ENCODE peak calls at places on chromosomes 7 and 10, in ten cellular contexts. One of them, this sample, is unnamed.

GRCh38 chr10:123552760-123553554 is 113.2 kb upstream of the GPR26 start:
- DNase-seq in right lobe of liver: no peak
- DNase-seq in suprapubic skin: peak
- DNase-seq in ovary: no peak
- DNase-seq in IMR-90: no peak
- DNase-seq in breast epithelium: no peak
- DNase-seq in HCT116: no peak
- DNase-seq in A549: no peak
- DNase-seq in NB4: no peak
- DNase-seq in erythroblast: no peak
- DNase-seq in this sample: no peak

GRCh38 chr10:120819366-120819765 is 31.8 kb upstream of the WDR11 start:
- DNase-seq in suprapubic skin: no peak
- DNase-seq in erythroblast: no peak
- DNase-seq in HCT116: no peak
- DNase-seq in breast epithelium: no peak
- DNase-seq in right lobe of liver: no peak
- DNase-seq in A549: no peak
- DNase-seq in IMR-90: no peak
- DNase-seq in NB4: no peak
- DNase-seq in ovary: no peak
- DNase-seq in this sample: no peak

GRCh38 chr7:80380957-80381356 is 130.9 kb downstream of the GNAT3 start:
- DNase-seq in erythroblast: no peak
- DNase-seq in breast epithelium: no peak
- DNase-seq in right lobe of liver: no peak
- DNase-seq in suprapubic skin: no peak
- DNase-seq in A549: no peak
- DNase-seq in NB4: no peak
- DNase-seq in IMR-90: no peak
- DNase-seq in HCT116: no peak
- DNase-seq in ovary: no peak
- DNase-seq in this sample: no peak

GRCh38 chr7:5363729-5364128 is 59.9 kb downstream of the TNRC18 start:
- DNase-seq in right lobe of liver: no peak
- DNase-seq in suprapubic skin: no peak
- DNase-seq in IMR-90: no peak
- DNase-seq in breast epithelium: no peak
- DNase-seq in NB4: no peak
- DNase-seq in A549: no peak
- DNase-seq in HCT116: no peak
- DNase-seq in erythroblast: no peak
- DNase-seq in ovary: no peak
- DNase-seq in this sample: no peak

GRCh38 chr7:15628876-15629275 is 57.6 kb downstream of the MEOX2 start:
- DNase-seq in right lobe of liver: no peak
- DNase-seq in breast epithelium: no peak
- DNase-seq in suprapubic skin: no peak
- DNase-seq in HCT116: no peak
- DNase-seq in A549: no peak
- DNase-seq in erythroblast: no peak
- DNase-seq in IMR-90: peak
- DNase-seq in NB4: no peak
- DNase-seq in ovary: no peak
- DNase-seq in this sample: no peak

GRCh38 chr10:44662002-44662401 is 249.1 kb upstream of the TMEM72 start:
- DNase-seq in suprapubic skin: no peak
- DNase-seq in breast epithelium: no peak
- DNase-seq in erythroblast: no peak
- DNase-seq in HCT116: no peak
- DNase-seq in NB4: no peak
- DNase-seq in ovary: no peak
- DNase-seq in A549: no peak
- DNase-seq in IMR-90: peak
- DNase-seq in right lobe of liver: no peak
- DNase-seq in this sample: no peak

GRCh38 chr10:4081691-4082111 is 296.7 kb upstream of the KLF6 start:
- DNase-seq in suprapubic skin: no peak
- DNase-seq in breast epithelium: peak
- DNase-seq in erythroblast: no peak
- DNase-seq in IMR-90: no peak
- DNase-seq in right lobe of liver: no peak
- DNase-seq in HCT116: no peak
- DNase-seq in NB4: no peak
- DNase-seq in ovary: peak
- DNase-seq in A549: no peak
- DNase-seq in this sample: no peak

GRCh38 chr10:3785251-3785848 is 341 bp upstream of the KLF6 start:
- DNase-seq in IMR-90: peak
- DNase-seq in NB4: peak
- DNase-seq in right lobe of liver: peak
- DNase-seq in ovary: peak
- DNase-seq in breast epithelium: peak
- DNase-seq in A549: peak
- DNase-seq in suprapubic skin: peak
- DNase-seq in HCT116: peak
- DNase-seq in erythroblast: peak
- DNase-seq in this sample: peak

GRCh38 chr10:1462521-1462920 is 274.8 kb downstream of the ADARB2 start:
- DNase-seq in NB4: no peak
- DNase-seq in ovary: no peak
- DNase-seq in HCT116: no peak
- DNase-seq in right lobe of liver: no peak
- DNase-seq in breast epithelium: no peak
- DNase-seq in suprapubic skin: no peak
- DNase-seq in A549: no peak
- DNase-seq in erythroblast: no peak
- DNase-seq in IMR-90: no peak
- DNase-seq in this sample: no peak

DNA sequence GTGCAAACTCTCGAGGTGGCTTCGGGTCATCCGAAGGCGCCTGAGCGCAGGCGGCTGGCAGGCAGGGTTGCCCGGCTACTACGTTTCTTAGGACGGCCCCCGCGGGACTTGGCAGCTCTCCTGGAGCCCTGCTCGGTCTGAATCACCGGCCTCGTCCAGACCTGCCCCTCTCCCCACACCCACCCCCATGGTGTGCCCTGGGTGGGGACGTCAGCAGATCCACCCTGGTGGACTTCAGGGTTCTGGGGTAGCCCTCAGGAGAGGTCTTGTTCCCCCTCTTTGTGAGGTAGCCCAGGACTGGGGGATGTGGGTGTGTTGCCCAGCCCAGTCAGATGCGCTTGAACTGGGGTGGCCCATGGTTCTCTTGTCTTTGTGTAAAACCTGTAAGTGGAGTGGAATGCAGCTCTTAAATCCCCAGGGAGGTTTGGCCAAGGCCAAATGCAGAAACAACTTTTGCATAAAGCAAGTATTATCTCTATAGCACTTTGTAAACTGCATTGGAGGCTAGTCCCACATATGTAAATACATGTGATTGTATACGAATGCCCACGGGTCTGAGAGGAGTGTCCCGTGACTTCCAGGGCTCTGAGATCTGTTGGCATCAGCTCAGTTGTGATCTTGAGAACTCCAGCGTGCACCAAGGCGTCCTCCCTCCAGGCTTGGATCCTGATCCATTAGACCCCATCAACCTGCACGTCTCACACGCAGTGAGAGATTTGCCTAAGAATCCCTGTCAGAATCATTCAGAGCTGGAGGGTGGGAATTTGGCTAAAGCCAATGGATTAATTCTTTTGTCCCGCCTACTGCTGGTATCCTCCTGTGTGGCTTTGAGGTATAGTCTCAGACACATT is 1.8 kb downstream of the PFKFB3 start:
- DNase-seq in right lobe of liver: peak
- DNase-seq in breast epithelium: peak
- DNase-seq in HCT116: no peak
- DNase-seq in suprapubic skin: no peak
- DNase-seq in A549: peak
- DNase-seq in IMR-90: peak
- DNase-seq in NB4: peak
- DNase-seq in ovary: peak
- DNase-seq in erythroblast: no peak
- DNase-seq in this sample: no peak
- TF ChIP-seq POLR2A in right lobe of liver: no peak
- TF ChIP-seq POLR2A in breast epithelium: no peak
- TF ChIP-seq POLR2A in HCT116: no peak
- TF ChIP-seq POLR2A in suprapubic skin: no peak
- TF ChIP-seq POLR2A in A549: no peak
- TF ChIP-seq POLR2A in IMR-90: no peak
- TF ChIP-seq POLR2A in NB4: no peak
- TF ChIP-seq POLR2A in ovary: no peak
- TF ChIP-seq POLR2A in erythroblast: no peak
- TF ChIP-seq POLR2A in this sample: no peak

GRCh38 chr7:143405158-143405557 is 3.5 kb downstream of the EPHA1 start:
- DNase-seq in breast epithelium: no peak
- DNase-seq in suprapubic skin: no peak
- DNase-seq in NB4: no peak
- DNase-seq in HCT116: no peak
- DNase-seq in ovary: peak
- DNase-seq in erythroblast: no peak
- DNase-seq in right lobe of liver: no peak
- DNase-seq in IMR-90: peak
- DNase-seq in A549: no peak
- DNase-seq in this sample: no peak
- TF ChIP-seq POLR2A in breast epithelium: no peak
- TF ChIP-seq POLR2A in suprapubic skin: no peak
- TF ChIP-seq POLR2A in NB4: no peak
- TF ChIP-seq POLR2A in HCT116: no peak
- TF ChIP-seq POLR2A in ovary: no peak
- TF ChIP-seq POLR2A in erythroblast: no peak
- TF ChIP-seq POLR2A in right lobe of liver: no peak
- TF ChIP-seq POLR2A in IMR-90: no peak
- TF ChIP-seq POLR2A in A549: no peak
- TF ChIP-seq POLR2A in this sample: no peak

GRCh38 chr7:99456288-99456687 is 9.7 kb downstream of the ATP5MF start:
- DNase-seq in breast epithelium: no peak
- DNase-seq in suprapubic skin: no peak
- DNase-seq in right lobe of liver: no peak
- DNase-seq in A549: no peak
- DNase-seq in HCT116: no peak
- DNase-seq in NB4: no peak
- DNase-seq in IMR-90: no peak
- DNase-seq in ovary: no peak
- DNase-seq in erythroblast: no peak
- DNase-seq in this sample: no peak

GRCh38 chr7:99453105-99453504 is 12.9 kb downstream of the ATP5MF start:
- DNase-seq in HCT116: no peak
- DNase-seq in right lobe of liver: no peak
- DNase-seq in ovary: no peak
- DNase-seq in breast epithelium: no peak
- DNase-seq in suprapubic skin: no peak
- DNase-seq in IMR-90: no peak
- DNase-seq in erythroblast: no peak
- DNase-seq in A549: no peak
- DNase-seq in NB4: no peak
- DNase-seq in this sample: no peak

GRCh38 chr7:99457646-99458493 is 8.1 kb downstream of the ATP5MF start:
- DNase-seq in IMR-90: no peak
- DNase-seq in breast epithelium: no peak
- DNase-seq in HCT116: no peak
- DNase-seq in ovary: no peak
- DNase-seq in erythroblast: no peak
- DNase-seq in NB4: no peak
- DNase-seq in right lobe of liver: no peak
- DNase-seq in suprapubic skin: no peak
- DNase-seq in A549: no peak
- DNase-seq in this sample: no peak

GRCh38 chr7:99457050-99457645 is 8.8 kb downstream of the ATP5MF start:
- DNase-seq in HCT116: no peak
- DNase-seq in erythroblast: no peak
- DNase-seq in NB4: no peak
- DNase-seq in ovary: no peak
- DNase-seq in IMR-90: no peak
- DNase-seq in suprapubic skin: no peak
- DNase-seq in A549: no peak
- DNase-seq in right lobe of liver: no peak
- DNase-seq in breast epithelium: no peak
- DNase-seq in this sample: no peak

DNA sequence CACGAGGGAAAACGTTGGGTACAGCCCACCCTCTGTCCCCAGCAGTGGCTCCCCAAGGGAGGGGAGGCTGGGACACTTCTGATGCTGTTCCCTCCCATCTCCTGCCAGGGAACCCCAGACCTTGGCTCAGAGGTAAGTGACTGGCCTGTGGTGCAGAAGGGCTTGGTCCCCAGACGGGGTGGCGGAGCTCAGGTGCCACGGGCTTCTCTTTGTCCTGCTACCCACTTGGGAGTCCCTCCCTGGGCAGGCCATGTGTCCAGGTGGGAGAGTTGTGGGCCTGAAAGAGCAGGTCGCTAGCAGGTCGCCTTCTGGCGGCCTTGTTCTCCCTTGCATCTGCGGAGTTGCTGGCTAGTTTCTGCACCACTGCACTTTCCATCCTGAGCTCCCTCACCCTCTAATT is 10.1 kb downstream of the ATP5MF start:
- DNase-seq in NB4: no peak
- DNase-seq in erythroblast: no peak
- DNase-seq in IMR-90: no peak
- DNase-seq in suprapubic skin: no peak
- DNase-seq in A549: no peak
- DNase-seq in HCT116: no peak
- DNase-seq in breast epithelium: no peak
- DNase-seq in ovary: no peak
- DNase-seq in right lobe of liver: no peak
- DNase-seq in this sample: no peak
- TF ChIP-seq POLR2A in NB4: peak
- TF ChIP-seq POLR2A in erythroblast: peak
- TF ChIP-seq POLR2A in IMR-90: no peak
- TF ChIP-seq POLR2A in suprapubic skin: no peak
- TF ChIP-seq POLR2A in A549: no peak
- TF ChIP-seq POLR2A in HCT116: no peak
- TF ChIP-seq POLR2A in breast epithelium: no peak
- TF ChIP-seq POLR2A in ovary: no peak
- TF ChIP-seq POLR2A in right lobe of liver: no peak
- TF ChIP-seq POLR2A in this sample: no peak

DNA sequence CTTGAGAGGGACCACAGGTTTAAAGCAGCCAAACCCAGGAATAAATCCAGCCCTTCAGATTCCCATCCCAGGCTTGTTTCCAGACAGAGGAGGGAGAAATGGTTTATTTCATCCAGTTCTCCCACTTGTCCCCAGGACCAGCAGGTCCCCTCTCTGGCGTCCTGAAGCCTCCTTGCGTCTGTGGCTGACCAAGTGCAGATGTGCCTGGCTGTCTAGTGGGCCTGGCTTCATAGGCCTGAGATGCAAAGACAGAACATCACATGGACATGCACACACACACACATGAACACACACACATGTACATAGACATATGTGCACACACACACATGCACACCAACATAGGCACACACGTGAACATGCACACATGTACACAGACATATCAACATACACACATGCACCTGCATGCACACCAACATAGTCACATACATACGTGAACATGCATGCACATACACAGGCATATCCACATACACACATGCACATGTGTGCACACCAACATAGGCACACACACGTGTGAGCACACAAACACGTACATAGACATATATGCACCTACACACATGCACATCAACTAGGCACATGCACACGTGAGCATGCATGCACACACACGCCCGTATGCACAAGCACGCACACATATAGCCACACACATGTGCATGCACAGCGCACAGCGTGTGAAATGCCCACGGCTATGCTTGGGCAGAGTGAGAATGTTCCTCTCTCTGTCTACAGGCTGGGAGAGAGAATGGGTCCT is 10.7 kb downstream of the FOXL3 start:
- DNase-seq in right lobe of liver: no peak
- DNase-seq in A549: no peak
- DNase-seq in suprapubic skin: peak
- DNase-seq in NB4: no peak
- DNase-seq in breast epithelium: no peak
- DNase-seq in HCT116: no peak
- DNase-seq in IMR-90: no peak
- DNase-seq in erythroblast: no peak
- DNase-seq in ovary: no peak
- DNase-seq in this sample: no peak
- TF ChIP-seq POLR2A in right lobe of liver: no peak
- TF ChIP-seq POLR2A in A549: no peak
- TF ChIP-seq POLR2A in suprapubic skin: no peak
- TF ChIP-seq POLR2A in NB4: no peak
- TF ChIP-seq POLR2A in breast epithelium: no peak
- TF ChIP-seq POLR2A in HCT116: no peak
- TF ChIP-seq POLR2A in IMR-90: no peak
- TF ChIP-seq POLR2A in erythroblast: no peak
- TF ChIP-seq POLR2A in ovary: no peak
- TF ChIP-seq POLR2A in this sample: no peak